ENCODE peak calls at places on chromosomes 1 and 21, in eight cellular contexts. O is CD4-positive, alpha-beta T cell; S is activated CD8-positive, alpha-beta memory T cell treated with anti-CD3 and anti-CD28 coated beads, Interleukin-2, amount 50 U/mL, for 48 hours; G is upper lobe of right lung; U is NT2/D1; Q is endothelial cell; L is activated gamma-delta T cell treated with Interleukin-2 at 50 U/mL for 16 hours; C is activated CD4-positive, alpha-beta T cell treated with anti-CD3 and anti-CD28 coated beads, Interleukin-2, amount 50 U/mL, for 4 hours. P is an unnamed sample.
A peak's percentile ranks its signal among the peaks of the same experiment; 100 is the strongest.

GRCh38 chr1:2231667-2232254 is 3.6 kb downstream of the SKI start:
- DNase-seq in C (peak; percentile 68), Q (no peak), O (peak; percentile 74), L (peak; percentile 63), S (peak; percentile 81), G (peak; percentile 96), U (no peak), P (no peak)

GRCh38 chr1:220877348-220878095 is 1.7 kb upstream of the HLX start:
- DNase-seq in S (no peak), O (no peak), G (no peak), U (peak; percentile 63), C (no peak), L (no peak), Q (no peak), P (no peak)

GRCh38 chr1:86825294-86825693 is 88.6 kb downstream of the SELENOF start:
- DNase-seq in C (no peak), O (no peak), S (no peak), L (no peak), G (no peak), Q (no peak), U (no peak), P (peak; percentile 19)

GRCh38 chr1:42319128-42319851 is 15.7 kb downstream of the FOXJ3 start:
- DNase-seq in C (no peak), L (peak; percentile 21), Q (no peak), S (no peak), U (no peak), G (no peak), O (no peak), P (peak; percentile 30)

GRCh38 chr21:27250386-27250785 is 283.5 kb upstream of the ADAMTS5 start:
- DNase-seq in U (no peak), C (no peak), O (no peak), Q (no peak), L (no peak), G (no peak), S (no peak), P (no peak)

GRCh38 chr1:40161125-40161887 is at the start of gene RLF:
- DNase-seq in O (peak; percentile 90), S (peak; percentile 98), Q (peak; percentile 96), U (peak; percentile 97), L (peak; percentile 92), C (peak; percentile 94), G (peak; percentile 98), P (peak; percentile 88)

GRCh38 chr1:113091988-113092602 is 19.1 kb downstream of the LRIG2 start:
- DNase-seq in C (no peak), U (no peak), Q (no peak), O (no peak), S (no peak), L (no peak), G (no peak), P (no peak)

GRCh38 chr1:201245082-201245481 is 38.2 kb upstream of the PKP1 start:
- DNase-seq in U (no peak), C (no peak), G (no peak), L (no peak), O (no peak), Q (no peak), S (no peak), P (no peak)

GRCh38 chr1:199684686-199685273 is 342.7 kb upstream of the NR5A2 start:
- DNase-seq in S (no peak), O (no peak), U (peak; percentile 48), G (no peak), C (no peak), L (peak; percentile 6), Q (peak; percentile 36), P (peak; percentile 28)

GRCh38 chr1:230423936-230424335 is 2.2 kb downstream of the PGBD5 start:
- DNase-seq in Q (no peak), O (no peak), U (no peak), L (no peak), G (no peak), S (no peak), C (no peak), P (no peak)

GRCh38 chr1:171219751-171220385 is 28.4 kb upstream of the FMO1 start:
- DNase-seq in C (no peak), S (no peak), U (peak; percentile 98), O (no peak), G (no peak), Q (no peak), L (no peak), P (peak; percentile 15)

GRCh38 chr1:227557962-227558806 is 5.2 kb upstream of the ZNF678 start:
- DNase-seq in U (no peak), G (no peak), S (no peak), L (no peak), C (no peak), O (no peak), Q (no peak), P (no peak)

GRCh38 chr1:243507672-243508302 is 251.9 kb downstream of the SDCCAG8 start:
- DNase-seq in S (no peak), U (no peak), O (no peak), Q (no peak), G (no peak), C (no peak), L (no peak), P (no peak)

GRCh38 chr1:181936768-181937581 is 124.5 kb downstream of the ZNF648 start:
- DNase-seq in G (peak; percentile 69), O (no peak), Q (peak; percentile 78), C (peak; percentile 7), S (peak; percentile 66), U (peak; percentile 93), L (no peak), P (no peak)

GRCh38 chr1:5858844-5859407 is 133.3 kb downstream of the NPHP4 start:
- DNase-seq in O (no peak), G (no peak), L (no peak), Q (no peak), S (no peak), U (no peak), C (no peak), P (no peak)

GRCh38 chr1:84721152-84721551 is 30.9 kb upstream of the SSX2IP start:
- DNase-seq in L (no peak), U (no peak), O (no peak), C (no peak), S (no peak), G (no peak), Q (no peak), P (no peak)

GRCh38 chr1:187549540-187549939 is 720.8 kb downstream of the PLA2G4A start:
- DNase-seq in U (no peak), C (no peak), G (no peak), O (no peak), L (no peak), Q (no peak), S (no peak), P (no peak)

GRCh38 chr1:15305366-15305765 is 58.3 kb downstream of the FHAD1 start:
- DNase-seq in O (no peak), C (no peak), G (no peak), S (no peak), L (no peak), U (no peak), Q (no peak), P (peak; percentile 52)

GRCh38 chr1:23114424-23115079 is 54.1 kb downstream of the LUZP1 start:
- DNase-seq in U (no peak), S (no peak), C (no peak), O (no peak), G (no peak), L (no peak), Q (no peak), P (no peak)

GRCh38 chr1:94713472-94714141 is 106.5 kb upstream of the SLC44A3 start:
- DNase-seq in G (peak; percentile 92), U (peak; percentile 69), Q (no peak), C (no peak), O (no peak), S (no peak), L (no peak), P (peak; percentile 98)

GRCh38 chr1:184017226-184017787 is 20.2 kb downstream of the COLGALT2 start:
- DNase-seq in G (no peak), O (no peak), U (no peak), Q (no peak), L (no peak), C (no peak), S (no peak), P (no peak)

GRCh38 chr1:8427493-8427892 is 109.6 kb downstream of the SLC45A1 start:
- DNase-seq in Q (no peak), G (no peak), O (no peak), C (no peak), U (no peak), L (peak; percentile 20), S (no peak), P (no peak)

GRCh38 chr1:62836856-62837540 is 53.1 kb downstream of the ATG4C start:
- DNase-seq in U (no peak), L (no peak), C (no peak), S (no peak), G (no peak), O (no peak), Q (no peak), P (no peak)

GRCh38 chr21:38506606-38507331 is 8.5 kb upstream of the ERG start:
- DNase-seq in U (no peak), S (no peak), G (no peak), Q (no peak), O (no peak), L (no peak), C (no peak), P (no peak)

GRCh38 chr1:206000641-206001339 is 2.4 kb downstream of the RAB7B start:
- DNase-seq in S (peak; percentile 58), Q (no peak), G (no peak), C (no peak), L (no peak), O (no peak), U (no peak), P (no peak)

P was measured in GM04504.